ENCODE peak calls at places on chromosomes 4 and X, in seven cellular contexts. L is occipital lobe; G is HCEC 1CT; X is NCI-H1694 treated with DMSO at 0.1 percent for 48 hours; B is choroid plexus epithelial cell; D is stimulated activated CD4-positive, alpha-beta T cell treated with anti-CD3 and anti-CD28 coated beads, Interleukin-15, amount 100 ng/mL, for 1 hour; S is activated T-cell treated with anti-CD3 and anti-CD28 coated beads, Interleukin-2, amount 50 U/mL, for 72 hours. E is an unnamed sample.

GRCh38 chr4:124334119-124334518 is 378.4 kb downstream of the ANKRD50 start:
- DNase-seq in L (no peak), X (no peak), D (no peak), S (no peak), G (peak; percentile 74), B (peak; percentile 93), E (no peak)

GRCh38 chrX:9635368-9635767 is 130.3 kb downstream of the GPR143 start:
- DNase-seq in D (no peak), B (no peak), X (no peak), G (no peak), L (no peak), S (no peak), E (no peak)

GRCh38 chr4:89755210-89755609 is 81.8 kb downstream of the SNCA start:
- DNase-seq in D (no peak), G (no peak), B (peak; percentile 54), X (no peak), L (no peak), S (no peak), E (no peak)

GRCh38 chr4:85756938-85757337 is 282.0 kb downstream of the ARHGAP24 start:
- DNase-seq in G (peak; percentile 56), B (peak; percentile 75), D (no peak), X (no peak), L (no peak), S (no peak), E (no peak)

GRCh38 chr4:87047281-87047798 is 112.5 kb downstream of the AFF1 start:
- DNase-seq in X (no peak), D (no peak), L (no peak), S (no peak), G (no peak), B (no peak), E (no peak)

GRCh38 chr4:147833254-147833653 is 101.4 kb downstream of the ARHGAP10 start:
- DNase-seq in B (peak; percentile 52), G (peak; percentile 50), D (no peak), L (no peak), X (no peak), S (no peak), E (no peak)

GRCh38 chr4:136731025-136731424 is 801.3 kb downstream of the PCDH18 start:
- DNase-seq in L (no peak), B (peak; percentile 55), G (no peak), D (no peak), S (no peak), X (no peak), E (no peak)

GRCh38 chr4:141486375-141486997 is 149.9 kb upstream of the IL15 start:
- DNase-seq in L (no peak), G (peak; percentile 86), B (peak; percentile 56), D (no peak), X (no peak), S (no peak), E (no peak)

GRCh38 chrX:42934020-42934701 is 156.2 kb upstream of the PPP1R2C start:
- DNase-seq in B (peak; percentile 4), X (no peak), L (no peak), S (peak; percentile 16), G (no peak), D (no peak), E (no peak)

GRCh38 chr4:89140168-89140759 is 28.9 kb downstream of the TIGD2 start:
- DNase-seq in L (no peak), X (no peak), G (peak; percentile 4), S (no peak), B (peak; percentile 37), D (no peak), E (no peak)

GRCh38 chr4:77817304-77818076 is 1.7 kb downstream of the CNOT6L start:
- DNase-seq in X (no peak), L (no peak), S (no peak), D (no peak), G (no peak), B (peak; percentile 22), E (no peak)

GRCh38 chr4:40864531-40864930 is 114.8 kb downstream of the NSUN7 start:
- DNase-seq in B (no peak), D (no peak), L (no peak), X (no peak), G (no peak), S (no peak), E (no peak)

GRCh38 chrX:147403075-147403474 is 508.6 kb upstream of the FMR1 start:
- DNase-seq in G (no peak), L (no peak), D (no peak), B (no peak), S (no peak), X (no peak), E (no peak)

GRCh38 chrX:1649623-1650022 is 34.8 kb downstream of the ASMT start:
- DNase-seq in B (peak; percentile 24), G (no peak), X (no peak), S (no peak), L (no peak), D (no peak), E (no peak)

GRCh38 chrX:50450324-50450723 is 20.3 kb downstream of the DGKK start:
- DNase-seq in G (no peak), D (no peak), X (no peak), B (no peak), S (no peak), L (no peak), E (no peak)

GRCh38 chr4:85825937-85826678 is 351.2 kb downstream of the ARHGAP24 start:
- DNase-seq in D (no peak), B (peak; percentile 71), X (peak; percentile 75), L (no peak), S (no peak), G (peak; percentile 67), E (no peak)

GRCh38 chrX:130826249-130826648 is 76.8 kb downstream of the ENOX2 start:
- DNase-seq in X (no peak), B (no peak), S (no peak), L (no peak), D (no peak), G (no peak), E (no peak)

GRCh38 chr4:15695240-15695699 is 7.6 kb upstream of the BST1 start:
- DNase-seq in G (peak; percentile 86), D (no peak), L (no peak), X (no peak), S (no peak), B (peak; percentile 78), E (no peak)

GRCh38 chr4:145945431-145946155 is 7.0 kb upstream of the ZNF827 start:
- DNase-seq in L (no peak), X (no peak), G (no peak), B (peak; percentile 47), S (no peak), D (no peak), E (no peak)

GRCh38 chr4:176794151-176794550 is 1.4 kb upstream of the VEGFC start:
- DNase-seq in X (no peak), D (no peak), L (no peak), S (no peak), G (peak; percentile 91), B (peak; percentile 87), E (no peak)

GRCh38 chr4:7532043-7532442 is 97.3 kb upstream of the PSAPL1 start:
- DNase-seq in B (no peak), S (no peak), D (no peak), X (no peak), L (no peak), G (no peak), E (no peak)

GRCh38 chr4:101956068-101956805 is 165.7 kb downstream of the BANK1 start:
- DNase-seq in S (no peak), X (no peak), B (no peak), D (no peak), L (no peak), G (no peak), E (no peak)

GRCh38 chr4:176357359-176358082 is 37.8 kb downstream of the SPCS3 start:
- DNase-seq in L (no peak), D (no peak), B (no peak), X (no peak), S (no peak), G (no peak), E (no peak)

GRCh38 chr4:139576219-139576618 is 20.2 kb upstream of the SETD7 start:
- DNase-seq in X (no peak), S (no peak), B (peak; percentile 55), G (no peak), D (no peak), L (no peak), E (no peak)

GRCh38 chr4:99657801-99658200 is at the start of gene C4orf54:
- DNase-seq in G (no peak), S (no peak), L (no peak), D (no peak), B (no peak), X (no peak), E (no peak)

GRCh38 chr4:107736924-107737448 is 17.0 kb upstream of the PAPSS1 start:
- DNase-seq in G (peak; percentile 12), S (peak; percentile 49), L (no peak), B (peak; percentile 72), D (no peak), X (peak; percentile 23), E (no peak)

GRCh38 chr4:8267077-8267476 is 2.5 kb upstream of the HTRA3 start:
- DNase-seq in X (peak; percentile 32), S (peak; percentile 26), B (peak; percentile 60), L (no peak), G (peak; percentile 19), D (no peak), E (peak; percentile 45)

GRCh38 chr4:8081621-8082516 is 76.7 kb downstream of the ABLIM2 start:
- DNase-seq in D (no peak), L (no peak), S (no peak), G (no peak), B (no peak), X (no peak), E (no peak)

GRCh38 chrX:30735839-30736238 is 82.6 kb downstream of the GK start:
- DNase-seq in D (peak; percentile 5), B (peak; percentile 74), S (peak; percentile 74), L (peak; percentile 3), X (peak; percentile 37), G (peak; percentile 25), E (peak; percentile 73)

GRCh38 chr4:97432551-97432950 is 710.7 kb downstream of the STPG2 start:
- DNase-seq in B (no peak), D (no peak), X (no peak), G (no peak), L (no peak), S (no peak), E (no peak)

GRCh38 chr4:1400191-1400805 is 5.9 kb downstream of the NKX1-1 start:
- DNase-seq in L (no peak), X (no peak), D (no peak), B (no peak), G (no peak), S (no peak), E (peak; percentile 33)

GRCh38 chr4:155582971-155583437 is 83.6 kb upstream of the GUCY1A1 start:
- DNase-seq in D (no peak), G (peak; percentile 22), B (peak; percentile 57), S (no peak), X (no peak), L (no peak), E (no peak)

GRCh38 chr4:156961241-156962068 is 10.1 kb downstream of the PDGFC start:
- DNase-seq in D (no peak), X (no peak), G (no peak), S (no peak), B (no peak), L (no peak), E (no peak)

GRCh38 chr4:151197258-151197657 is 79.7 kb upstream of the PRSS48 start:
- DNase-seq in B (no peak), L (no peak), S (no peak), G (no peak), D (no peak), X (no peak), E (no peak)

GRCh38 chrX:45781901-45782553 is 581.4 kb upstream of the DIPK2B start:
- DNase-seq in L (no peak), G (peak; percentile 77), X (no peak), D (no peak), S (no peak), B (peak; percentile 86), E (no peak)

E was measured in mesothelial cell of epicardium.